ENCODE peak calls at places on chromosomes 2 and 18, in five cellular contexts. One of them, this sample, is unnamed. For H3K4me1, the result is how much of the 10 kb centered on the place peaks cover.

GRCh38 chr2:67851946-67852345 is 210.9 kb downstream of the C1D start:
- DNase-seq in cardiac muscle cell: no peak
- DNase-seq in prostate gland: no peak
- DNase-seq in A549: no peak
- DNase-seq in H9: no peak
- DNase-seq in this sample: peak

GRCh38 chr2:54065411-54065810 is 50.0 kb upstream of the ACYP2 start:
- DNase-seq in cardiac muscle cell: peak
- DNase-seq in prostate gland: no peak
- DNase-seq in A549: no peak
- DNase-seq in H9: no peak
- DNase-seq in this sample: no peak

GRCh38 chr18:67515987-67516431 is 511 bp downstream of the DSEL start:
- DNase-seq in cardiac muscle cell: peak
- DNase-seq in prostate gland: peak
- DNase-seq in A549: peak
- DNase-seq in H9: peak
- DNase-seq in this sample: peak

GRCh38 chr2:69017080-69017479 is 4.1 kb downstream of the ANTXR1 start:
- DNase-seq in cardiac muscle cell: peak
- DNase-seq in prostate gland: no peak
- DNase-seq in A549: no peak
- DNase-seq in H9: no peak
- DNase-seq in this sample: no peak

GRCh38 chr2:25473131-25473530 is 131.4 kb upstream of the DNMT3A start:
- DNase-seq in cardiac muscle cell: peak
- DNase-seq in prostate gland: no peak
- DNase-seq in A549: no peak
- DNase-seq in H9: no peak
- DNase-seq in this sample: no peak

GRCh38 chr18:1050012-1050657 is 145.5 kb downstream of the ADCYAP1 start:
- DNase-seq in cardiac muscle cell: peak
- DNase-seq in prostate gland: no peak
- DNase-seq in A549: no peak
- DNase-seq in H9: no peak
- DNase-seq in this sample: no peak

GRCh38 chr2:70714141-70714905 is 53.7 kb downstream of the ADD2 start:
- DNase-seq in cardiac muscle cell: no peak
- DNase-seq in prostate gland: no peak
- DNase-seq in A549: no peak
- DNase-seq in H9: peak
- DNase-seq in this sample: no peak

GRCh38 chr2:24404582-24404981 is 44.2 kb upstream of the ITSN2 start:
- DNase-seq in cardiac muscle cell: peak
- DNase-seq in prostate gland: no peak
- DNase-seq in A549: no peak
- DNase-seq in H9: no peak
- DNase-seq in this sample: no peak

GRCh38 chr2:44869761-44870160 is 71.7 kb upstream of the SIX3 start:
- DNase-seq in cardiac muscle cell: no peak
- DNase-seq in prostate gland: no peak
- DNase-seq in A549: no peak
- DNase-seq in H9: no peak
- DNase-seq in this sample: no peak

GRCh38 chr18:59691046-59691395 is 6.2 kb downstream of the CCBE1 start:
- DNase-seq in cardiac muscle cell: peak
- DNase-seq in prostate gland: no peak
- DNase-seq in A549: no peak
- DNase-seq in H9: no peak
- DNase-seq in this sample: no peak

GRCh38 chr18:58005885-58006523 is 38.0 kb upstream of the NEDD4L start:
- DNase-seq in cardiac muscle cell: no peak
- DNase-seq in prostate gland: no peak
- DNase-seq in A549: no peak
- DNase-seq in H9: no peak
- DNase-seq in this sample: no peak

GRCh38 chr2:212712991-212713390 is 174.4 kb upstream of the ERBB4 start:
- DNase-seq in cardiac muscle cell: no peak
- DNase-seq in prostate gland: no peak
- DNase-seq in A549: no peak
- DNase-seq in H9: no peak
- DNase-seq in this sample: no peak

GRCh38 chr2:42193722-42194187 is 24.6 kb downstream of the EML4 start:
- DNase-seq in cardiac muscle cell: no peak
- DNase-seq in prostate gland: no peak
- DNase-seq in A549: no peak
- DNase-seq in H9: no peak
- DNase-seq in this sample: no peak

GRCh38 chr2:144471316-144472045 is 48.4 kb downstream of the ZEB2 start:
- DNase-seq in cardiac muscle cell: no peak
- DNase-seq in prostate gland: no peak
- DNase-seq in A549: no peak
- DNase-seq in H9: no peak
- DNase-seq in this sample: no peak
- H3K4me1 ChIP-seq in cardiac muscle cell: under half
- H3K4me1 ChIP-seq in prostate gland: under half
- H3K4me1 ChIP-seq in A549: under half
- H3K4me1 ChIP-seq in H9: under half
- H3K4me1 ChIP-seq in this sample: under half

GRCh38 chr2:102014041-102014345 is 22.2 kb downstream of the IL1R2 start:
- DNase-seq in cardiac muscle cell: no peak
- DNase-seq in prostate gland: no peak
- DNase-seq in A549: no peak
- DNase-seq in H9: no peak
- DNase-seq in this sample: no peak
- H3K4me1 ChIP-seq in cardiac muscle cell: under half
- H3K4me1 ChIP-seq in prostate gland: under half
- H3K4me1 ChIP-seq in A549: under half
- H3K4me1 ChIP-seq in H9: under half
- H3K4me1 ChIP-seq in this sample: under half

DNA sequence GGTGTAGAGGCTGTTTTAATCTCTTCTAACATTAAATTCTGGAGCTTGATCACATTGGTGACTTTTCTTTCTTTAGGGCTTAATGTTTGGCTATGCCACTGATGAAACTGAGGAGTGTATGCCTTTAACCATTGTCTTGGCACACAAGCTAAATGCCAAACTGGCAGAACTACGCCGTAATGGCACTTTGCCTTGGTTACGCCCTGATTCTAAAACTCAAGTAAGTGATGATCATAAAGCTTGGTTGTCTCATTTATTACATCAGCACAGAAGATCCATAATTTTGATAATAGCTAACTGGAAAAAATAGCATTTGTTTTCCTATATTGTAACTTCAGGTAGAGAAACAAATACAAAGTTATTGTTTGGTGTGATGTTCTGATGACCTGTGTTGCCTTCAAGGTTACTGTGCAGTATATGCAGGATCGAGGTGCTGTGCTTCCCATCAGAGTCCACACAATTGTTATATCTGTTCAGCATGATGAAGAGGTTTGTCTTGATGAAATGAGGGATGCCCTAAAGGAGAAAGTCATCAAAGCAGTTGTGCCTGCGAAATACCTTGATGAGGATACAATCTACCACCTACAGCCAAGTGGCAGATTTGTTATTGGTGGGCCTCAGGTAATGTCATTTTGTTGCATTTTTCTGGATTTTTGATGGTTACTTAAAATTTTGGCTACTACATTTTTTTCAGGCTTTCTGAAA is 2.9 kb downstream of the MAT2A start:
- DNase-seq in cardiac muscle cell: no peak
- DNase-seq in prostate gland: peak
- DNase-seq in A549: no peak
- DNase-seq in H9: no peak
- DNase-seq in this sample: no peak
- H3K4me1 ChIP-seq in cardiac muscle cell: under half
- H3K4me1 ChIP-seq in prostate gland: under half
- H3K4me1 ChIP-seq in A549: half or more
- H3K4me1 ChIP-seq in H9: under half
- H3K4me1 ChIP-seq in this sample: under half

GRCh38 chr2:168289880-168290279 is 42.5 kb upstream of the STK39 start:
- DNase-seq in cardiac muscle cell: no peak
- DNase-seq in prostate gland: no peak
- DNase-seq in A549: no peak
- DNase-seq in H9: no peak
- DNase-seq in this sample: no peak
- H3K4me1 ChIP-seq in cardiac muscle cell: under half
- H3K4me1 ChIP-seq in prostate gland: under half
- H3K4me1 ChIP-seq in A549: under half
- H3K4me1 ChIP-seq in H9: under half
- H3K4me1 ChIP-seq in this sample: under half

DNA sequence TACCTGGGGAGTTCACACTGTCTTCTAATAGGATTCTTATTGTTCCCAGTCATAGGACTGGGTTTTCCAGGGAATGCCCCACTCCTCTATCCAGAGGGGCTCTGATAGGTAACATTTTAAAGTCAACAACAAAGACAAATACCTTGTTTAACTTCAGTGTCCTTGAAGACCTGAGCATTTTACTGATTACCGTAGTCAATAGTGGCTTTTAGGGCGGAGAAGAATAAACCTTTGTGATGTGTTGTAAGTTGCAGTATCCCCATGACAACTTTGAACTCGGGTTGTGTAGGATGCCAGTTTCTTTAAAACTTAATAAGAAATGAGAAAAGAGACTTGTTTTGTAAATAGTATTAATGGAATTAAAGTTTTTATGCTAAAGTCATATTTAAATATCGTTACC is 5.9 kb downstream of the GATA6 start:
- DNase-seq in cardiac muscle cell: no peak
- DNase-seq in prostate gland: no peak
- DNase-seq in A549: no peak
- DNase-seq in H9: no peak
- DNase-seq in this sample: no peak
- H3K4me1 ChIP-seq in cardiac muscle cell: under half
- H3K4me1 ChIP-seq in prostate gland: under half
- H3K4me1 ChIP-seq in A549: under half
- H3K4me1 ChIP-seq in H9: under half
- H3K4me1 ChIP-seq in this sample: under half

GRCh38 chr2:159725713-159726112 is 13.4 kb downstream of the MARCHF7 start:
- DNase-seq in cardiac muscle cell: no peak
- DNase-seq in prostate gland: no peak
- DNase-seq in A549: no peak
- DNase-seq in H9: no peak
- DNase-seq in this sample: no peak
- H3K4me1 ChIP-seq in cardiac muscle cell: under half
- H3K4me1 ChIP-seq in prostate gland: under half
- H3K4me1 ChIP-seq in A549: under half
- H3K4me1 ChIP-seq in H9: under half
- H3K4me1 ChIP-seq in this sample: under half

GRCh38 chr18:13510594-13510993 is 215.8 kb downstream of the FAM210A start:
- DNase-seq in cardiac muscle cell: no peak
- DNase-seq in prostate gland: no peak
- DNase-seq in A549: no peak
- DNase-seq in H9: no peak
- DNase-seq in this sample: no peak
- H3K4me1 ChIP-seq in cardiac muscle cell: under half
- H3K4me1 ChIP-seq in prostate gland: under half
- H3K4me1 ChIP-seq in A549: under half
- H3K4me1 ChIP-seq in H9: under half
- H3K4me1 ChIP-seq in this sample: under half

DNA sequence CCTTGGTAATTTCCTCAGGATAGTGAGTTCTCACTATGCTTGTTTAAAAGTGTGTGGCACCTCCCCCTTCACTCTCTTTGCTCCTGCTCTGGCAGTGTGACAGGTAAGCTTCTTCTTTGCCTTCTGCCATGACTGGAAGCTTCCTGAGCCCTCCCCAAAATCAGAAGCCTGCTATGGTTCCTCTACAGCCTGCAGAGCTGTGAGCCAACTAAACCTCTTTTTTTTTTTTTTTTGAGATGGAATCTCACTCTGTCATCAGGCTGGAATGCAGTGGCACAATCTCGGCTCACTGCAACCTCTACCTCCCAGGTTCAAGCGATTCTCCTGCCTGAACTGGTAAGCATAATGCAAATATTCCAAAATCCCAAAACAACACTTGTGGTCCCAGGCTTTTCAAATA is 80.0 kb downstream of the SOWAHC start:
- DNase-seq in cardiac muscle cell: peak
- DNase-seq in prostate gland: peak
- DNase-seq in A549: no peak
- DNase-seq in H9: no peak
- DNase-seq in this sample: peak
- H3K4me1 ChIP-seq in cardiac muscle cell: under half
- H3K4me1 ChIP-seq in prostate gland: under half
- H3K4me1 ChIP-seq in A549: under half
- H3K4me1 ChIP-seq in H9: under half
- H3K4me1 ChIP-seq in this sample: half or more

DNA sequence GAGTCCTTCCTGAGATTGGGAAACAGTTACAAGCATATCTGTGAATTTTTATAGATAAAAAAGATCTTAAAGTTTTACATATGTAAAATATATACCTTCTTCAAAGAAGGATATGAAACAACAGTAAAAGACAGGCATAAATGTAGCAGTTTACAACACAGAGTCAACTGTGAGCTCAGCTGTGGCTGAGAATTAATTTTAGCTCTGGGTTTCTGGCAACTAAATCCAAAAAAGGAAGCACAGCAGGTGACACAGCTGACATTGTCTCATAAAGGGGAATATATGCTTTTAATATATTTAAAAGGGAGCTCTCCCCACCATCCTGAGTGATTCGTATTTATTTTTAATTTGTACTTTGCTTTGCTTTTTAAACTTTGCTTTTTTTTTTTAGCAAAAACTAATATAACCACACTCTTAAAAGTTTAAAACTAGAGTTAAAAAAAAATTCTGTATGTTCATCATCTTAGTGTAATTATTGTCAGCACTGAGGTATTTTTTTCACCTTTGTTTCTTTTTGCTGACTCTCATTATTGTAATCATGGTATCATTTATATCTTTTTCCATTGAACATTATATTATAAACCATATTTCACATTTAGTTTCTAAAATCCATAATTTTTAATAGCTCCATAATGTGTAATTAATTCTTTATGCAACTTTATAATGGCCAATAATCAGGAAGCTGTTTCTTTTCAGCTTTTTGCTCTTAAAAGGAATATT is 6.7 kb downstream of the TUBB6 start:
- DNase-seq in cardiac muscle cell: no peak
- DNase-seq in prostate gland: no peak
- DNase-seq in A549: no peak
- DNase-seq in H9: no peak
- DNase-seq in this sample: no peak
- H3K4me1 ChIP-seq in cardiac muscle cell: under half
- H3K4me1 ChIP-seq in prostate gland: under half
- H3K4me1 ChIP-seq in A549: under half
- H3K4me1 ChIP-seq in H9: under half
- H3K4me1 ChIP-seq in this sample: under half